ENCODE peak calls at places on chromosomes 1 and 21, in six cellular contexts. V, H, N, U, M and T are unnamed samples. For H3K4me1 and H3K36me3, the result is how much of the 10 kb centered on the place peaks cover.

GRCh38 chr1:37661401-37661800 is 26.7 kb upstream of the RSPO1 start:
- DNase-seq in V (no peak), H (no peak), N (no peak), U (no peak), M (peak), T (no peak)

GRCh38 chr1:12407050-12407961 is 177.5 kb downstream of the VPS13D start:
- DNase-seq in V (no peak), H (peak), N (peak), U (peak), M (no peak), T (no peak)

GRCh38 chr21:17726047-17726446 is 93.1 kb downstream of the C21orf91 start:
- DNase-seq in V (no peak), H (no peak), N (no peak), U (no peak), M (peak), T (no peak)

GRCh38 chr1:52636701-52637695 is 4.0 kb downstream of the SHISAL2A start:
- DNase-seq in V (no peak), H (peak), N (peak), U (no peak), M (peak), T (no peak)

GRCh38 chr1:159927211-159927886 is 2.0 kb upstream of the TAGLN2 start:
- DNase-seq in V (no peak), H (no peak), N (no peak), U (no peak), M (no peak), T (peak)

GRCh38 chr1:111811891-111812290 is 56.2 kb downstream of the DDX20 start:
- DNase-seq in V (no peak), H (no peak), N (no peak), U (no peak), M (no peak), T (no peak)

GRCh38 chr1:13577846-13578245 is 5.8 kb upstream of the PDPN start:
- DNase-seq in V (no peak), H (no peak), N (no peak), U (no peak), M (no peak), T (peak)

GRCh38 chr1:46333300-46334029 is 7.1 kb upstream of the NSUN4 start:
- DNase-seq in V (no peak), H (no peak), N (peak), U (no peak), M (peak), T (no peak)

GRCh38 chr1:38696371-38696770 is 163.2 kb downstream of the RRAGC start:
- DNase-seq in V (no peak), H (no peak), N (no peak), U (no peak), M (no peak), T (no peak)

GRCh38 chr1:33256335-33256700 is at the start of gene ZNF362:
- DNase-seq in V (peak), H (peak), N (peak), U (peak), M (peak), T (peak)

GRCh38 chr1:77170687-77171086 is 48.5 kb downstream of the PIGK start:
- DNase-seq in V (no peak), H (no peak), N (no peak), U (no peak), M (no peak), T (no peak)

GRCh38 chr1:152109231-152109997 is 5.8 kb downstream of the TCHH start:
- DNase-seq in V (no peak), H (no peak), N (peak), U (no peak), M (peak), T (no peak)

GRCh38 chr1:226845624-226846023 is 24.8 kb upstream of the PSEN2 start:
- DNase-seq in V (no peak), H (no peak), N (no peak), U (no peak), M (no peak), T (no peak)

GRCh38 chr21:37783016-37783415 is 133.2 kb downstream of the KCNJ6 start:
- DNase-seq in V (no peak), H (no peak), N (no peak), U (no peak), M (no peak), T (no peak)

GRCh38 chr1:193799948-193800690 is 613.7 kb upstream of the B3GALT2 start:
- DNase-seq in V (no peak), H (no peak), N (no peak), U (no peak), M (peak), T (no peak)

GRCh38 chr1:58717979-58718378 is 18.1 kb upstream of the MYSM1 start:
- DNase-seq in V (no peak), H (peak), N (peak), U (no peak), M (no peak), T (no peak)

GRCh38 chr1:36099681-36100341 is 11.1 kb downstream of the ADPRS start:
- DNase-seq in V (peak), H (peak), N (peak), U (peak), M (peak), T (peak)

GRCh38 chr1:217462159-217462558 is 168.7 kb downstream of the GPATCH2 start:
- DNase-seq in V (no peak), H (no peak), N (no peak), U (no peak), M (no peak), T (no peak)

GRCh38 chr1:11650331-11650991 is 3.8 kb downstream of the FBXO2 start:
- DNase-seq in V (peak), H (peak), N (peak), U (peak), M (peak), T (peak)

GRCh38 chr1:7993593-7994479 is 32.3 kb downstream of the ERRFI1 start:
- DNase-seq in V (no peak), H (no peak), N (no peak), U (no peak), M (no peak), T (no peak)

DNA sequence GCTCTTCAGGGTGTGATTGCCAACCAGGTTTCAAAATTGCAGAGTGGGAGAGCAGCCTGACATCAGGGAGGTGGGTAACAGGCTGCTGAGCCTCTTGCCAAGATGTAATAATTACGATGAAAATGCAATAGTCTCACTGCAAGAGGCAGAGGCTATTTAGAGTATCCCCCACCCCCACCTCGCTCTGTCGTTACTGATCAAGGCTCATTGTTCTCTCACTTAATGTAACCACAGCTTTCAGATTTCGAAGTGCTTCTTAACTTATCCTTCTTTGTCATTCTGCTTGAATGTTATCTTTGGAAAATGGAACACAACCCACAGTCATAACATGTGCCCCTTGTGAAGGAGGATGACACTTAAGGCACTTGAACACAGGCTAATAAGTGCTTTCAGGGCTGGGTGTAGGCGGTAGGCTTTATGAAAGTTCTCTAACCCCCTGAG is 559.2 kb upstream of the PLXNA2 start:
- DNase-seq in V (no peak), H (no peak), N (no peak), U (no peak), M (no peak), T (no peak)
- H3K4me1 ChIP-seq in V (under half), H (under half), N (under half), U (under half), M (under half), T (under half)

GRCh38 chr1:156908541-156908940 is 11.9 kb upstream of the LRRC71 start:
- DNase-seq in V (no peak), H (no peak), N (no peak), U (no peak), M (no peak), T (no peak)
- H3K36me3 ChIP-seq in V (half or more), H (under half), N (under half), U (under half), M (under half), T (under half)

GRCh38 chr21:35127851-35128250 is 78.7 kb upstream of the RUNX1 start:
- DNase-seq in V (no peak), H (no peak), N (no peak), U (no peak), M (peak), T (no peak)

GRCh38 chr21:35134299-35134698 is 85.2 kb upstream of the RUNX1 start:
- DNase-seq in V (no peak), H (no peak), N (no peak), U (no peak), M (no peak), T (no peak)

GRCh38 chr21:35128526-35128925 is 79.4 kb upstream of the RUNX1 start:
- DNase-seq in V (no peak), H (no peak), N (no peak), U (no peak), M (no peak), T (no peak)
- H3K4me1 ChIP-seq in V (under half), H (under half), N (under half), U (under half), M (under half), T (under half)

GRCh38 chr1:156248323-156248683 is 447 bp upstream of the PAQR6 start:
- DNase-seq in V (no peak), H (no peak), N (no peak), U (no peak), M (no peak), T (no peak)
- H3K36me3 ChIP-seq in V (under half), H (under half), N (under half), U (under half), M (under half), T (under half)

DNA sequence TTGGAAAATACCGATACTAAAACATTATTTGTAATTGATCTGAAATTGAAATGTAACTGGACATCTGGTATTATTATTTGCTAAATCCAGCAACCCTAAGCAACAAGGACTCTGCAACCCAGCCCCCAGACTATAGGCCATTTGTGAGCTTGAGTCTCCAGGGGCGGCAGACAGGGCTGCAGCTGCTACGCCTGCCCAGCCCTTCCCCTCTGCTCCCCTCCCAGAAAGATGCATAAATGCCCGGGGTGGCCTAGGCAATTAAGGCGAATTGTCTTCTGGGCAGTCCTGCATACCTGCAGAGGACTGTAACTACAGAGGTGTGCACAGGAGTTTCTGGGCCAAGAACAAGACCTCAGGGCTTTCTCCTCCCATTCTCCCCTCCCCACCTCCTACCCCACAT is 41.2 kb upstream of the LBR start:
- DNase-seq in V (no peak), H (no peak), N (no peak), U (peak), M (no peak), T (peak)
- H3K4me1 ChIP-seq in V (under half), H (under half), N (under half), U (under half), M (under half), T (under half)